ENCODE peak calls at places on chromosomes 11 and 22, in six cellular contexts. O is mucosa of descending colon, X is upper lobe of right lung, C is ovary, T is tibial artery, M is Peyer's patch. U is an unnamed sample.

GRCh38 chr11:41720761-41721160 is 261.3 kb upstream of the LRRC4C start:
- DNase-seq in C (no peak), X (no peak), O (no peak), M (no peak), T (no peak), U (no peak)

GRCh38 chr11:28903716-28904115 is 795.5 kb downstream of the METTL15 start:
- DNase-seq in O (no peak), T (no peak), M (no peak), C (no peak), X (no peak), U (no peak)

GRCh38 chr22:28674121-28674563 is 5.5 kb downstream of the TTC28 start:
- DNase-seq in C (no peak), X (no peak), M (peak; percentile 25), T (no peak), O (no peak), U (no peak)

GRCh38 chr22:43110927-43111623 is 525 bp downstream of the BIK start:
- DNase-seq in T (no peak), M (peak; percentile 44), O (peak; percentile 81), X (peak; percentile 83), C (peak; percentile 37), U (no peak)

GRCh38 chr11:101617735-101618332 is 34.0 kb upstream of the TRPC6 start:
- DNase-seq in C (no peak), X (no peak), M (no peak), T (no peak), O (no peak), U (no peak)

GRCh38 chr22:28034760-28035401 is 115.8 kb upstream of the PITPNB start:
- DNase-seq in X (peak; percentile 59), T (peak; percentile 89), C (peak; percentile 76), O (no peak), M (no peak), U (peak; percentile 84)

GRCh38 chr11:1749020-1749758 is 1.2 kb downstream of the IFITM10 start:
- DNase-seq in O (no peak), T (peak; percentile 78), C (no peak), M (no peak), X (peak; percentile 70), U (no peak)

GRCh38 chr11:112343368-112344039 is 82.8 kb upstream of the PLET1 start:
- DNase-seq in X (no peak), C (no peak), O (no peak), T (no peak), M (no peak), U (no peak)

GRCh38 chr11:21622995-21623394 is 569.9 kb upstream of the ANO5 start:
- DNase-seq in C (no peak), X (no peak), O (no peak), M (no peak), T (no peak), U (no peak)

GRCh38 chr22:21641417-21641794 is 696 bp upstream of the SDF2L1 start:
- DNase-seq in T (no peak), O (no peak), M (no peak), C (peak; percentile 35), X (peak; percentile 79), U (no peak)

GRCh38 chr11:113862430-113862829 is 12.9 kb downstream of the USP28 start:
- DNase-seq in O (no peak), T (no peak), M (no peak), C (no peak), X (no peak), U (no peak)

GRCh38 chr11:100739636-100740035 is 52.5 kb downstream of the ARHGAP42 start:
- DNase-seq in M (no peak), C (no peak), O (no peak), X (no peak), T (no peak), U (no peak)

GRCh38 chr11:114448749-114449484 is 9.7 kb downstream of the REXO2 start:
- DNase-seq in M (no peak), C (no peak), X (no peak), O (no peak), T (no peak), U (no peak)

GRCh38 chr11:57399928-57400578 is 9.6 kb upstream of the PRG2 start:
- DNase-seq in O (no peak), C (no peak), T (no peak), X (no peak), M (no peak), U (no peak)

GRCh38 chr22:32752326-32752725 is 49.2 kb upstream of the TIMP3 start:
- DNase-seq in T (no peak), O (no peak), X (no peak), C (no peak), M (no peak), U (no peak)

GRCh38 chr22:32661296-32661695 is 140.2 kb upstream of the TIMP3 start:
- DNase-seq in C (no peak), O (peak; percentile 56), X (no peak), M (no peak), T (peak; percentile 74), U (peak; percentile 82)

GRCh38 chr22:19178065-19178658 is 374 bp downstream of the SLC25A1 start:
- DNase-seq in O (peak; percentile 84), C (no peak), X (peak; percentile 83), T (no peak), M (peak; percentile 62), U (peak; percentile 53)

GRCh38 chr11:117188620-117189081 is 10.1 kb downstream of the SIDT2 start:
- DNase-seq in M (no peak), X (peak; percentile 80), O (peak; percentile 62), T (peak; percentile 71), C (no peak), U (no peak)

GRCh38 chr11:124194696-124195418 is 11.7 kb downstream of the OR10D3 start:
- DNase-seq in C (no peak), X (no peak), M (no peak), O (no peak), T (peak; percentile 68), U (no peak)

GRCh38 chr11:18710545-18710944 is 12.0 kb downstream of the TMEM86A start:
- DNase-seq in O (no peak), T (no peak), X (no peak), M (no peak), C (no peak), U (no peak)

GRCh38 chr11:72013765-72014711 is 15.3 kb downstream of the IL18BP start:
- DNase-seq in M (no peak), X (peak; percentile 49), C (no peak), O (no peak), T (peak; percentile 66), U (no peak)

GRCh38 chr22:24938741-24939341 is 7.7 kb downstream of the LHFPL7 start:
- DNase-seq in O (no peak), T (no peak), M (no peak), X (no peak), C (no peak), U (no peak)

GRCh38 chr11:80831374-80831773 is 1390.5 kb upstream of the TENM4 start:
- DNase-seq in O (no peak), T (no peak), M (no peak), X (no peak), C (no peak), U (no peak)

GRCh38 chr22:46064236-46064965 is 85.9 kb upstream of the PPARA start:
- DNase-seq in M (no peak), T (peak; percentile 74), C (no peak), X (peak; percentile 58), O (peak; percentile 53), U (peak; percentile 19)

GRCh38 chr11:3095712-3096361 is 38.6 kb upstream of the CARS1 start:
- DNase-seq in T (no peak), X (peak; percentile 51), C (no peak), M (no peak), O (no peak), U (no peak)
- H3K4me3 ChIP-seq in T (no peak overlapping the region), X (no peak overlapping the region), C (no peak overlapping the region), M (no peak overlapping the region), O (no peak overlapping the region), U (no peak overlapping the region)

DNA sequence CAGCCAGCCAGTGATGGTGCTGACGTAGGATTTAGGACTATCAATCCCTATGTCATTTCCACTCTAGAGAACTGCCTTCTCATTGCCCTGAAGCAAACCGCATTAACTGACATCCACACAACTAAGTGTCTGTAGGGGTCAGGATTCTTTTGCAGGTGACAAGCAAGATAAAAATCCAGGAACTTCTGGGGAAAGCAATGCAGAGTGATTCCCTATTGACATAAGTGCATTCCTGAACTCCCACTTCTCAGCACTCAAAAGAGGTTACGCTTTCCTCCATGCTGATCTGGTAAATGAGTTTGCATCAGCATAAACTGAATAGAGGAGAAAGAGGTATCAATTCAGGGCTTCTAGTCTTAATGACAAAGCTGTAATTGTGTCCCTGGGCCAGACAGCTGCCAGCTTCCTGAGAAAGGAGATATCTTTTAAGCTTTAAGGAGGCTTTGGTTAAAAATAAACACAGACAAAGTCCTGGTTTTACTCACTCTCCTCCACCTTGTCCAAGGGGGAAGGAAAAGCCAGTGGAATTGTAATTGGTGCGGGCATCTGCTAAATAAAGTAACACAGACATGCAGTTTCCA is 224.5 kb upstream of the ISX start:
- DNase-seq in M (no peak), X (no peak), O (no peak), C (no peak), T (no peak), U (no peak)
- TF ChIP-seq CTCF in M (no peak), X (no peak), O (no peak), C (no peak), T (no peak), U (no peak)

GRCh38 chr11:12195773-12196172 is 85.4 kb downstream of the MICAL2 start:
- DNase-seq in C (no peak), M (peak; percentile 39), T (peak; percentile 42), X (no peak), O (no peak), U (no peak)

GRCh38 chr11:12199231-12199948 is 89.0 kb downstream of the MICAL2 start:
- DNase-seq in M (no peak), X (peak; percentile 63), O (no peak), C (no peak), T (peak; percentile 51), U (no peak)

GRCh38 chr11:12198261-12198925 is 88.0 kb downstream of the MICAL2 start:
- DNase-seq in O (no peak), X (peak; percentile 60), C (no peak), M (no peak), T (peak; percentile 72), U (no peak)

GRCh38 chr11:12196335-12196734 is 85.9 kb downstream of the MICAL2 start:
- DNase-seq in C (no peak), X (no peak), O (no peak), T (peak; percentile 11), M (no peak), U (no peak)

DNA sequence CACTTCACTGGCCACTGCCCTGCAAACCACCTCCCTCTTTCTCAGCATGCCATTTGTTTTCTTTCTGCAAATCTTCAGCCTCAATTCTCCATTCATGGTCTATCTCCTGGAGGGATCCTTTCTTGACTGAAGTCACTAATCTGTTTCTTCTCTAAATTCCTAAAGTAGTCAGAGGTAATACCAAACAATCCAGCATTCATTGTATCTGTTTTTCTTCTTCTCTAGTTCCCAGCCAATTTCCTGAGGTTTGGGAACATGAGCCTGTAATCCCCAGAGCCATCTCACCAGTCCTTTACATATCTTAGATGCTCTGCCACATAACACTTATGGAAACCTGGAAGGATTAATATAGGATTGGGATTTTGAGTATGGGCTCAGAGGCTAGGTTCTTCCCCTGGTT is 86.5 kb downstream of the MICAL2 start:
- DNase-seq in C (no peak), O (no peak), M (no peak), X (no peak), T (no peak), U (no peak)
- H3K4me3 ChIP-seq in C (no peak overlapping the region), O (no peak overlapping the region), M (no peak overlapping the region), X (peak overlapping the region; percentile 15), T (no peak overlapping the region), U (no peak overlapping the region)

DNA sequence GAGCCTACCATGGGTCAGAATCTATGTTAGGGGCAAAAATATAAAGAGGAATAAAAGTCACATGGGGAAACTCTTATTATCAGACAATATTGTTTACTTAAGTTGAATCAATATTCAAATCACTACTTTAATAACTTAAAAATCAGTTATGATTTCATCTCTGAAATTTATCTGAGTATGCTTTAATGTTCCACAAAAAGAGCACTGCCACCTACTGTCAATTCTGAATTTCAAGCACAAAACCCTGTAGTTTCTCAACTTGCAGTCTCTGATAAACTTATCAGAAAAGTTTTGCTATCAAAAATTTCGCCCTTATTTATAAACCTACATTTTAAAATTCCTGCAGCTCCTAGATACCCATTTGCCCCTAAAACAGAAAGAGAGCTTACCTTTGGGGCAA is 47.3 kb downstream of the RDX start:
- DNase-seq in O (no peak), X (no peak), C (no peak), T (no peak), M (no peak), U (no peak)
- TF ChIP-seq CTCF in O (no peak), X (peak; percentile 21), C (no peak), T (no peak), M (no peak), U (peak; percentile 38)

U was measured in left ventricle myocardium inferior.